ENCODE peak calls at places on chromosomes 1 and 21, in five cellular contexts. C, S, P, M and N are unnamed samples.

GRCh38 chr1:6148497-6149241 is 31.5 kb downstream of the CHD5 start:
- DNase-seq in C (peak), S (no peak), P (no peak), M (no peak), N (no peak)

GRCh38 chr1:36884029-36884701 is 150.2 kb downstream of the GRIK3 start:
- DNase-seq in C (no peak), S (no peak), M (peak), P (no peak), N (peak)

GRCh38 chr1:116910379-116911165 is 856 bp downstream of the PTGFRN start:
- DNase-seq in C (peak), M (no peak), P (peak), S (no peak), N (peak)

GRCh38 chr21:44003307-44003966 is 8.7 kb upstream of the TRAPPC10 start:
- DNase-seq in M (no peak), P (no peak), S (no peak), C (no peak), N (no peak)

GRCh38 chr1:42463906-42464305 is 820 bp downstream of the CCDC30 start:
- DNase-seq in C (no peak), P (no peak), M (no peak), S (no peak), N (no peak)

GRCh38 chr1:235783148-235783776 is 83.4 kb downstream of the LYST start:
- DNase-seq in C (no peak), S (peak), M (no peak), P (no peak), N (peak)

GRCh38 chr1:115052454-115053083 is 22.9 kb downstream of the TSHB start:
- DNase-seq in C (peak), P (no peak), S (peak), M (no peak), N (peak)

GRCh38 chr1:46341222-46342083 is 846 bp downstream of the NSUN4 start:
- DNase-seq in M (peak), C (no peak), S (no peak), P (peak), N (no peak)

GRCh38 chr1:201354151-201354900 is 23.2 kb downstream of the TNNT2 start:
- DNase-seq in P (no peak), S (no peak), M (no peak), C (no peak), N (no peak)

GRCh38 chr1:178768423-178768822 is 43.4 kb downstream of the RALGPS2 start:
- DNase-seq in S (no peak), P (no peak), M (no peak), C (no peak), N (no peak)

GRCh38 chr1:23897083-23897482 is 16.1 kb downstream of the CNR2 start:
- DNase-seq in M (no peak), C (no peak), P (no peak), S (no peak), N (no peak)

GRCh38 chr1:27522148-27522859 is 32.3 kb upstream of the WASF2 start:
- DNase-seq in M (no peak), P (no peak), C (no peak), S (peak), N (no peak)